ENCODE peak calls at places on chromosomes 5 and 9, in nine cellular contexts. O is fibroblast of the aortic adventitia, L is fibroblast of pulmonary artery, R is tibial artery, J is HFFc6, U is Calu3, P is cardiac fibroblast, T is A549, W is uterus. E is an unnamed sample.

GRCh38 chr5:178836628-178837027 is 23.1 kb upstream of the ZNF354B start:
- DNase-seq in O (no peak), T (no peak), U (no peak), R (no peak), L (no peak), J (no peak), P (no peak), W (no peak), E (no peak)

GRCh38 chr5:1448511-1449011 is 3.3 kb upstream of the SLC6A3 start:
- DNase-seq in P (no peak), U (no peak), W (no peak), J (no peak), L (no peak), O (no peak), R (peak; percentile 43), T (no peak), E (no peak)

GRCh38 chr5:126438267-126438666 is 15.1 kb downstream of the GRAMD2B start:
- DNase-seq in O (no peak), T (no peak), L (no peak), U (no peak), J (no peak), R (no peak), P (no peak), W (no peak), E (no peak)

GRCh38 chr9:127121628-127122175 is 733 bp downstream of the ANGPTL2 start:
- DNase-seq in L (peak; percentile 42), W (no peak), R (no peak), J (peak; percentile 25), T (no peak), P (peak; percentile 27), U (no peak), O (peak; percentile 38), E (no peak)

GRCh38 chr9:70490478-70490877 is 76.0 kb upstream of the KLF9 start:
- DNase-seq in T (no peak), L (no peak), R (no peak), W (no peak), U (no peak), P (no peak), J (no peak), O (no peak), E (no peak)

GRCh38 chr5:34038430-34038829 is 4.6 kb downstream of the C1QTNF3 start:
- DNase-seq in L (no peak), J (no peak), O (no peak), U (no peak), T (no peak), W (no peak), R (no peak), P (no peak), E (no peak)

GRCh38 chr5:168347786-168348414 is 56.5 kb downstream of the WWC1 start:
- DNase-seq in R (no peak), W (no peak), U (peak; percentile 73), P (no peak), T (no peak), L (no peak), J (no peak), O (no peak), E (no peak)

GRCh38 chr9:16213781-16214515 is 656.5 kb downstream of the BNC2 start:
- DNase-seq in R (peak; percentile 87), J (peak; percentile 91), W (peak; percentile 82), L (peak; percentile 97), P (peak; percentile 97), T (peak; percentile 81), O (peak; percentile 99), U (no peak), E (no peak)

GRCh38 chr9:87661241-87661640 is 64.7 kb upstream of the CTSL start:
- DNase-seq in O (no peak), U (no peak), T (no peak), W (no peak), J (no peak), P (no peak), L (no peak), R (no peak), E (no peak)

GRCh38 chr9:33234511-33235467 is 5.2 kb upstream of the SPINK4 start:
- DNase-seq in W (no peak), U (no peak), J (peak; percentile 32), R (peak; percentile 20), P (peak; percentile 74), L (peak; percentile 22), O (peak; percentile 37), T (peak; percentile 79), E (no peak)

GRCh38 chr5:74188341-74188740 is 452.2 kb downstream of the ENC1 start:
- DNase-seq in W (no peak), L (no peak), U (no peak), P (no peak), R (no peak), J (no peak), O (no peak), T (no peak), E (no peak)

GRCh38 chr9:126173929-126174328 is 152.7 kb upstream of the MVB12B start:
- DNase-seq in J (no peak), P (no peak), W (no peak), U (no peak), L (no peak), T (no peak), R (no peak), O (no peak), E (no peak)

GRCh38 chr5:130135506-130135905 is 231.2 kb downstream of the CHSY3 start:
- DNase-seq in U (no peak), L (peak; percentile 92), W (no peak), R (no peak), O (peak; percentile 79), P (peak; percentile 93), T (no peak), J (no peak), E (no peak)

GRCh38 chr9:107299437-107299836 is 16.4 kb downstream of the RAD23B start:
- DNase-seq in W (no peak), R (no peak), J (no peak), T (no peak), P (peak; percentile 27), L (no peak), U (no peak), O (no peak), E (no peak)
- TF ChIP-seq CTCF in W (no peak), R (no peak), J (peak; percentile 68), T (no peak), P (peak; percentile 21), L (peak; percentile 5), U (no peak), O (no peak), E (peak; percentile 21)

GRCh38 chr5:71699233-71699632 is 19.8 kb upstream of the CARTPT start:
- DNase-seq in U (no peak), T (no peak), R (no peak), L (no peak), P (no peak), O (no peak), J (no peak), W (no peak), E (no peak)

GRCh38 chr5:71695561-71695960 is 23.5 kb upstream of the CARTPT start:
- DNase-seq in R (no peak), L (no peak), W (no peak), J (no peak), U (no peak), O (peak; percentile 1), P (no peak), T (peak; percentile 22), E (no peak)

GRCh38 chr5:71700803-71701202 is 18.3 kb upstream of the CARTPT start:
- DNase-seq in P (no peak), W (no peak), T (no peak), R (no peak), L (no peak), J (no peak), U (no peak), O (no peak), E (no peak)

GRCh38 chr5:71699751-71700150 is 19.3 kb upstream of the CARTPT start:
- DNase-seq in W (no peak), L (no peak), J (no peak), T (no peak), U (no peak), P (no peak), O (no peak), R (no peak), E (no peak)

DNA sequence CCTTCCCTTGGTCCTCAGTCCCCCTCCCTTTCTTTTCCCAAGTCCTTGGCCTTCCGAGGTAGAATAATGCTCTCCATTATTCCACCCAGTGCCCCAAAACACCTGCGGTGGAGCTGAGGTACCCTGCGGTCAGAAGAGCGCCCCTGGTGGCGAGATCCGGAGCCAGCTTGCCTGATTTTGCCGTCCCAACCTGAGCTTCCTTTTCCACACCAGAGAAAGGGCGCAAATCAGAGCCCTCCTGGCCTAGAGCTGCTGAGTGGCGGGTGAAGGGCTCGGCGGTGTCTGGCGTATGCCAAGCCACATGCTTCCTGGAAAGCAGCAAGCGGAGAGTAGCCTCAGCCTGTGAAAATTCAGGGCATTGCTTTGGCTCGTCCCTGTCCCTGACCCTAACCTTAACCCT is 21.1 kb upstream of the CARTPT start:
- DNase-seq in L (no peak), O (no peak), P (no peak), J (no peak), T (peak; percentile 27), R (no peak), U (no peak), W (no peak), E (peak; percentile 24)
- TF ChIP-seq CTCF in L (peak; percentile 52), O (peak; percentile 47), P (peak; percentile 58), J (peak; percentile 77), T (peak; percentile 43), R (no peak), U (peak; percentile 31), W (no peak), E (peak; percentile 75)

GRCh38 chr9:35448511-35448910 is 41.4 kb upstream of the RUSC2 start:
- DNase-seq in T (no peak), L (peak; percentile 25), W (no peak), O (peak; percentile 26), R (no peak), P (no peak), J (no peak), U (no peak), E (no peak)

GRCh38 chr9:35452481-35452880 is 37.4 kb upstream of the RUSC2 start:
- DNase-seq in R (no peak), W (no peak), J (no peak), L (no peak), T (peak; percentile 14), O (peak; percentile 10), U (no peak), P (peak; percentile 32), E (no peak)
- TF ChIP-seq CTCF in R (no peak), W (no peak), J (peak; percentile 45), L (peak; percentile 30), T (no peak), O (peak; percentile 33), U (no peak), P (peak; percentile 42), E (no peak)

GRCh38 chr5:148379340-148379739 is 4.4 kb upstream of the FBXO38 start:
- DNase-seq in U (no peak), W (no peak), P (no peak), T (no peak), L (no peak), J (no peak), R (no peak), O (no peak), E (no peak)

GRCh38 chr5:148374693-148375360 is 8.9 kb upstream of the FBXO38 start:
- DNase-seq in P (peak; percentile 79), W (peak; percentile 7), O (peak; percentile 69), L (peak; percentile 86), J (peak; percentile 68), R (no peak), U (peak; percentile 64), T (peak; percentile 67), E (peak; percentile 19)

GRCh38 chr5:148372883-148373282 is 10.9 kb upstream of the FBXO38 start:
- DNase-seq in L (no peak), T (no peak), U (no peak), R (no peak), J (no peak), W (no peak), O (no peak), P (peak; percentile 24), E (no peak)

GRCh38 chr5:148378670-148379069 is 5.1 kb upstream of the FBXO38 start:
- DNase-seq in J (no peak), W (no peak), P (no peak), O (no peak), R (no peak), L (no peak), U (no peak), T (no peak), E (no peak)

GRCh38 chr5:148376198-148376597 is 7.6 kb upstream of the FBXO38 start:
- DNase-seq in J (no peak), P (no peak), U (no peak), R (no peak), T (no peak), W (no peak), O (peak; percentile 44), L (no peak), E (no peak)
- TF ChIP-seq CTCF in J (no peak), P (no peak), U (no peak), R (no peak), T (no peak), W (no peak), O (no peak), L (no peak), E (no peak)

E was measured in glutamatergic neuron.